ENCODE peak calls at places on chromosomes 1 and 21, in ten cellular contexts. One of them, this sample, is unnamed.

GRCh38 chr1:113830039-113830438 is 17.8 kb upstream of the RSBN1 start:
- DNase-seq in Panc1: no peak
- DNase-seq in progenitor cell of endocrine pancreas: no peak
- DNase-seq in Peyer's patch: no peak
- DNase-seq in stomach: no peak
- DNase-seq in RWPE1: no peak
- DNase-seq in epithelial cell of proximal tubule: no peak
- DNase-seq in AG10803: no peak
- DNase-seq in A549: no peak
- DNase-seq in cardiac muscle cell: no peak
- DNase-seq in this sample: no peak

GRCh38 chr1:114340906-114341698 is 169.9 kb downstream of the TRIM33 start:
- DNase-seq in stomach: no peak
- DNase-seq in Peyer's patch: no peak
- DNase-seq in progenitor cell of endocrine pancreas: no peak
- DNase-seq in RWPE1: no peak
- DNase-seq in Panc1: no peak
- DNase-seq in epithelial cell of proximal tubule: no peak
- DNase-seq in cardiac muscle cell: no peak
- DNase-seq in A549: no peak
- DNase-seq in AG10803: no peak
- DNase-seq in this sample: no peak

GRCh38 chr21:34336245-34336644 is 27.6 kb upstream of the KCNE2 start:
- DNase-seq in progenitor cell of endocrine pancreas: no peak
- DNase-seq in AG10803: peak; percentile 60
- DNase-seq in RWPE1: no peak
- DNase-seq in stomach: no peak
- DNase-seq in Panc1: no peak
- DNase-seq in cardiac muscle cell: no peak
- DNase-seq in A549: no peak
- DNase-seq in Peyer's patch: no peak
- DNase-seq in epithelial cell of proximal tubule: no peak
- DNase-seq in this sample: no peak

GRCh38 chr21:42061195-42061865 is 9.8 kb upstream of the UMODL1 start:
- DNase-seq in AG10803: no peak
- DNase-seq in progenitor cell of endocrine pancreas: no peak
- DNase-seq in stomach: no peak
- DNase-seq in A549: no peak
- DNase-seq in cardiac muscle cell: no peak
- DNase-seq in RWPE1: no peak
- DNase-seq in epithelial cell of proximal tubule: no peak
- DNase-seq in Panc1: no peak
- DNase-seq in Peyer's patch: peak; percentile 79
- DNase-seq in this sample: no peak

GRCh38 chr1:15680131-15680530 is 4.0 kb upstream of the PLEKHM2 start:
- DNase-seq in Panc1: no peak
- DNase-seq in Peyer's patch: no peak
- DNase-seq in epithelial cell of proximal tubule: peak; percentile 85
- DNase-seq in A549: no peak
- DNase-seq in AG10803: peak; percentile 82
- DNase-seq in progenitor cell of endocrine pancreas: no peak
- DNase-seq in RWPE1: peak; percentile 79
- DNase-seq in cardiac muscle cell: no peak
- DNase-seq in stomach: peak; percentile 23
- DNase-seq in this sample: no peak

GRCh38 chr1:150162862-150163706 is 13.4 kb downstream of the PLEKHO1 start:
- DNase-seq in epithelial cell of proximal tubule: peak; percentile 57
- DNase-seq in AG10803: peak; percentile 99
- DNase-seq in Peyer's patch: peak; percentile 78
- DNase-seq in cardiac muscle cell: peak; percentile 95
- DNase-seq in A549: no peak
- DNase-seq in stomach: peak; percentile 81
- DNase-seq in progenitor cell of endocrine pancreas: peak; percentile 57
- DNase-seq in Panc1: no peak
- DNase-seq in RWPE1: peak; percentile 70
- DNase-seq in this sample: peak; percentile 38

GRCh38 chr1:183417691-183418491 is at the start of gene NMNAT2:
- DNase-seq in RWPE1: peak; percentile 16
- DNase-seq in epithelial cell of proximal tubule: no peak
- DNase-seq in Peyer's patch: no peak
- DNase-seq in stomach: no peak
- DNase-seq in A549: peak; percentile 36
- DNase-seq in progenitor cell of endocrine pancreas: no peak
- DNase-seq in AG10803: no peak
- DNase-seq in Panc1: no peak
- DNase-seq in cardiac muscle cell: peak; percentile 55
- DNase-seq in this sample: peak; percentile 41

GRCh38 chr1:61230523-61230922 is 148.2 kb downstream of the NFIA start:
- DNase-seq in progenitor cell of endocrine pancreas: no peak
- DNase-seq in AG10803: no peak
- DNase-seq in RWPE1: no peak
- DNase-seq in cardiac muscle cell: no peak
- DNase-seq in Peyer's patch: no peak
- DNase-seq in epithelial cell of proximal tubule: no peak
- DNase-seq in A549: no peak
- DNase-seq in Panc1: no peak
- DNase-seq in stomach: no peak
- DNase-seq in this sample: no peak

GRCh38 chr1:65946960-65947359 is 154.3 kb downstream of the PDE4B start:
- DNase-seq in cardiac muscle cell: no peak
- DNase-seq in Peyer's patch: no peak
- DNase-seq in Panc1: no peak
- DNase-seq in A549: no peak
- DNase-seq in stomach: no peak
- DNase-seq in epithelial cell of proximal tubule: no peak
- DNase-seq in progenitor cell of endocrine pancreas: no peak
- DNase-seq in AG10803: no peak
- DNase-seq in RWPE1: no peak
- DNase-seq in this sample: no peak

GRCh38 chr1:244789731-244790130 is 45.7 kb upstream of the COX20 start:
- DNase-seq in Peyer's patch: no peak
- DNase-seq in epithelial cell of proximal tubule: no peak
- DNase-seq in A549: no peak
- DNase-seq in cardiac muscle cell: peak; percentile 35
- DNase-seq in progenitor cell of endocrine pancreas: no peak
- DNase-seq in AG10803: peak; percentile 9
- DNase-seq in RWPE1: no peak
- DNase-seq in Panc1: no peak
- DNase-seq in stomach: no peak
- DNase-seq in this sample: no peak

GRCh38 chr1:180854456-180854855 is 58.2 kb upstream of the KIAA1614 start:
- DNase-seq in Panc1: no peak
- DNase-seq in progenitor cell of endocrine pancreas: no peak
- DNase-seq in stomach: no peak
- DNase-seq in RWPE1: no peak
- DNase-seq in epithelial cell of proximal tubule: no peak
- DNase-seq in cardiac muscle cell: peak; percentile 32
- DNase-seq in AG10803: no peak
- DNase-seq in A549: no peak
- DNase-seq in Peyer's patch: no peak
- DNase-seq in this sample: peak; percentile 7

GRCh38 chr1:86018311-86018923 is 138.2 kb downstream of the COL24A1 start:
- DNase-seq in Panc1: peak; percentile 54
- DNase-seq in A549: peak; percentile 9
- DNase-seq in RWPE1: peak; percentile 30
- DNase-seq in Peyer's patch: no peak
- DNase-seq in epithelial cell of proximal tubule: no peak
- DNase-seq in cardiac muscle cell: peak; percentile 42
- DNase-seq in stomach: no peak
- DNase-seq in progenitor cell of endocrine pancreas: no peak
- DNase-seq in AG10803: peak; percentile 23
- DNase-seq in this sample: peak; percentile 35

GRCh38 chr1:111406325-111406768 is 21.2 kb downstream of the OVGP1 start:
- DNase-seq in progenitor cell of endocrine pancreas: no peak
- DNase-seq in Peyer's patch: peak; percentile 69
- DNase-seq in cardiac muscle cell: no peak
- DNase-seq in Panc1: no peak
- DNase-seq in stomach: peak; percentile 82
- DNase-seq in epithelial cell of proximal tubule: no peak
- DNase-seq in A549: no peak
- DNase-seq in AG10803: peak; percentile 13
- DNase-seq in RWPE1: peak; percentile 27
- DNase-seq in this sample: no peak

GRCh38 chr21:9758141-9758540 is 763.2 kb upstream of the TPTE start:
- DNase-seq in AG10803: no peak
- DNase-seq in Panc1: no peak
- DNase-seq in stomach: no peak
- DNase-seq in cardiac muscle cell: no peak
- DNase-seq in epithelial cell of proximal tubule: no peak
- DNase-seq in Peyer's patch: no peak
- DNase-seq in progenitor cell of endocrine pancreas: no peak
- DNase-seq in A549: no peak
- DNase-seq in RWPE1: no peak
- DNase-seq in this sample: no peak

GRCh38 chr1:234281826-234282489 is 91.3 kb upstream of the COA6 start:
- DNase-seq in progenitor cell of endocrine pancreas: no peak
- DNase-seq in stomach: no peak
- DNase-seq in A549: no peak
- DNase-seq in RWPE1: no peak
- DNase-seq in Peyer's patch: no peak
- DNase-seq in cardiac muscle cell: peak; percentile 15
- DNase-seq in AG10803: peak; percentile 11
- DNase-seq in Panc1: no peak
- DNase-seq in epithelial cell of proximal tubule: no peak
- DNase-seq in this sample: no peak

DNA sequence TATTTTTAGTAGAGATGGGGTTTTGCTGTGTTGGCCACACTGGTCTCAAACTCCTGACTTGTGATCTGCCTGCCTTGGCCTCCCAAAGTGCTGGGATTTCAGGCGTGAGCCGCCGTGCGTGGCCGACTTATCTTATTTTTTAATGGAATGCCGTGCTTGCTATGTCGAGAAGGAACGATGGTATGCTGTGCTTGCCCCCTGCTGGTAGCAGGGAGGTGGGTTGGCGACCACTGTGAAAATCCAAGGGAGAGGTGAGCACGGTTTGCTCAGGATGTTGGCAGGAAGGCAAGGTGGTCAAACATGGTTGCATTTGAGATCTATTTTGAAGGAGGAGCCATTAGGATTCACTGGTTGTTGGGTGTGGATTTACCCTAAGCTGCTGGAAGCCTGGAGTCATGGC is 45.8 kb upstream of the RCC2 start:
- DNase-seq in progenitor cell of endocrine pancreas: no peak
- DNase-seq in AG10803: no peak
- DNase-seq in A549: no peak
- DNase-seq in Peyer's patch: no peak
- DNase-seq in cardiac muscle cell: peak; percentile 9
- DNase-seq in stomach: peak; percentile 27
- DNase-seq in epithelial cell of proximal tubule: no peak
- DNase-seq in RWPE1: peak; percentile 23
- DNase-seq in Panc1: no peak
- DNase-seq in this sample: peak; percentile 54
- TF ChIP-seq CTCF in progenitor cell of endocrine pancreas: peak; percentile 50
- TF ChIP-seq CTCF in AG10803: peak; percentile 43
- TF ChIP-seq CTCF in A549: peak; percentile 36
- TF ChIP-seq CTCF in Peyer's patch: no peak
- TF ChIP-seq CTCF in cardiac muscle cell: peak; percentile 45
- TF ChIP-seq CTCF in stomach: no peak
- TF ChIP-seq CTCF in epithelial cell of proximal tubule: peak; percentile 61
- TF ChIP-seq CTCF in RWPE1: peak; percentile 43
- TF ChIP-seq CTCF in Panc1: peak; percentile 77
- TF ChIP-seq CTCF in this sample: peak; percentile 57

GRCh38 chr1:39354572-39354971 is 136.9 kb upstream of the BMP8A start:
- DNase-seq in RWPE1: no peak
- DNase-seq in Panc1: no peak
- DNase-seq in epithelial cell of proximal tubule: no peak
- DNase-seq in Peyer's patch: no peak
- DNase-seq in A549: no peak
- DNase-seq in progenitor cell of endocrine pancreas: no peak
- DNase-seq in AG10803: no peak
- DNase-seq in cardiac muscle cell: no peak
- DNase-seq in stomach: no peak
- DNase-seq in this sample: no peak
- TF ChIP-seq CTCF in RWPE1: no peak
- TF ChIP-seq CTCF in Panc1: peak; percentile 17
- TF ChIP-seq CTCF in epithelial cell of proximal tubule: peak; percentile 6
- TF ChIP-seq CTCF in Peyer's patch: no peak
- TF ChIP-seq CTCF in A549: no peak
- TF ChIP-seq CTCF in progenitor cell of endocrine pancreas: no peak
- TF ChIP-seq CTCF in AG10803: no peak
- TF ChIP-seq CTCF in cardiac muscle cell: no peak
- TF ChIP-seq CTCF in stomach: no peak
- TF ChIP-seq CTCF in this sample: no peak

GRCh38 chr1:2429780-2430591 is 17.6 kb upstream of the PEX10 start:
- DNase-seq in progenitor cell of endocrine pancreas: no peak
- DNase-seq in stomach: no peak
- DNase-seq in epithelial cell of proximal tubule: no peak
- DNase-seq in Panc1: no peak
- DNase-seq in cardiac muscle cell: no peak
- DNase-seq in AG10803: no peak
- DNase-seq in Peyer's patch: no peak
- DNase-seq in A549: no peak
- DNase-seq in RWPE1: no peak
- DNase-seq in this sample: no peak
- TF ChIP-seq CTCF in progenitor cell of endocrine pancreas: peak; percentile 34
- TF ChIP-seq CTCF in stomach: no peak
- TF ChIP-seq CTCF in epithelial cell of proximal tubule: peak; percentile 47
- TF ChIP-seq CTCF in Panc1: peak; percentile 88
- TF ChIP-seq CTCF in cardiac muscle cell: peak; percentile 27
- TF ChIP-seq CTCF in AG10803: peak; percentile 34
- TF ChIP-seq CTCF in Peyer's patch: no peak
- TF ChIP-seq CTCF in A549: peak; percentile 14
- TF ChIP-seq CTCF in RWPE1: no peak
- TF ChIP-seq CTCF in this sample: peak; percentile 28

GRCh38 chr1:165409957-165410356 is 35.0 kb downstream of the RXRG start:
- DNase-seq in Panc1: no peak
- DNase-seq in cardiac muscle cell: peak; percentile 86
- DNase-seq in epithelial cell of proximal tubule: no peak
- DNase-seq in A549: no peak
- DNase-seq in Peyer's patch: no peak
- DNase-seq in stomach: no peak
- DNase-seq in AG10803: no peak
- DNase-seq in RWPE1: no peak
- DNase-seq in progenitor cell of endocrine pancreas: no peak
- DNase-seq in this sample: no peak

GRCh38 chr1:165414620-165415019 is 30.3 kb downstream of the RXRG start:
- DNase-seq in AG10803: no peak
- DNase-seq in A549: no peak
- DNase-seq in Peyer's patch: no peak
- DNase-seq in Panc1: no peak
- DNase-seq in cardiac muscle cell: no peak
- DNase-seq in stomach: no peak
- DNase-seq in progenitor cell of endocrine pancreas: no peak
- DNase-seq in RWPE1: no peak
- DNase-seq in epithelial cell of proximal tubule: no peak
- DNase-seq in this sample: no peak

GRCh38 chr1:165408518-165408917 is 36.4 kb downstream of the RXRG start:
- DNase-seq in RWPE1: peak; percentile 45
- DNase-seq in Peyer's patch: no peak
- DNase-seq in epithelial cell of proximal tubule: peak; percentile 19
- DNase-seq in Panc1: no peak
- DNase-seq in A549: peak; percentile 39
- DNase-seq in stomach: peak; percentile 32
- DNase-seq in AG10803: peak; percentile 15
- DNase-seq in progenitor cell of endocrine pancreas: no peak
- DNase-seq in cardiac muscle cell: peak; percentile 67
- DNase-seq in this sample: peak; percentile 43

GRCh38 chr1:165415068-165415467 is 29.9 kb downstream of the RXRG start:
- DNase-seq in stomach: no peak
- DNase-seq in epithelial cell of proximal tubule: no peak
- DNase-seq in progenitor cell of endocrine pancreas: no peak
- DNase-seq in cardiac muscle cell: no peak
- DNase-seq in Panc1: no peak
- DNase-seq in AG10803: no peak
- DNase-seq in Peyer's patch: no peak
- DNase-seq in RWPE1: no peak
- DNase-seq in A549: no peak
- DNase-seq in this sample: no peak

GRCh38 chr1:165411396-165411795 is 33.5 kb downstream of the RXRG start:
- DNase-seq in A549: no peak
- DNase-seq in Peyer's patch: no peak
- DNase-seq in progenitor cell of endocrine pancreas: no peak
- DNase-seq in RWPE1: no peak
- DNase-seq in Panc1: no peak
- DNase-seq in stomach: no peak
- DNase-seq in epithelial cell of proximal tubule: no peak
- DNase-seq in AG10803: no peak
- DNase-seq in cardiac muscle cell: no peak
- DNase-seq in this sample: no peak
- TF ChIP-seq CTCF in A549: no peak
- TF ChIP-seq CTCF in Peyer's patch: no peak
- TF ChIP-seq CTCF in progenitor cell of endocrine pancreas: no peak
- TF ChIP-seq CTCF in RWPE1: no peak
- TF ChIP-seq CTCF in Panc1: no peak
- TF ChIP-seq CTCF in stomach: no peak
- TF ChIP-seq CTCF in epithelial cell of proximal tubule: no peak
- TF ChIP-seq CTCF in AG10803: no peak
- TF ChIP-seq CTCF in cardiac muscle cell: no peak
- TF ChIP-seq CTCF in this sample: no peak

This sample was measured in endothelial cell.